ENCODE peak calls at places on chromosomes 3 and 15, in five cellular contexts. N, L, W, Q and V are unnamed samples.

GRCh38 chr3:76470285-76470684 is 569.6 kb upstream of the ROBO2 start:
- DNase-seq in L (no peak), Q (no peak), N (no peak), W (peak), V (no peak)

GRCh38 chr3:56369914-56370313 is 98.4 kb downstream of the ERC2 start:
- DNase-seq in Q (no peak), L (no peak), N (no peak), W (no peak), V (no peak)

GRCh38 chr3:171334465-171334811 is 125.8 kb downstream of the TNIK start:
- DNase-seq in N (no peak), W (no peak), L (no peak), Q (no peak), V (no peak)

GRCh38 chr3:94069242-94069813 is 6.5 kb downstream of the NSUN3 start:
- DNase-seq in W (peak), Q (no peak), L (no peak), N (no peak), V (no peak)

GRCh38 chr15:41545218-41545617 is 1.2 kb upstream of the RPAP1 start:
- DNase-seq in Q (no peak), W (no peak), L (no peak), N (no peak), V (no peak)

GRCh38 chr3:172072543-172072942 is 33.2 kb downstream of the FNDC3B start:
- DNase-seq in Q (no peak), L (no peak), N (no peak), W (no peak), V (no peak)

GRCh38 chr3:115581347-115582135 is 41.8 kb upstream of the GAP43 start:
- DNase-seq in W (peak), Q (no peak), L (no peak), N (no peak), V (no peak)

GRCh38 chr3:193783166-193783896 is 190.3 kb downstream of the OPA1 start:
- DNase-seq in N (no peak), W (no peak), L (no peak), Q (no peak), V (no peak)

GRCh38 chr15:74402873-74403589 is 30.7 kb downstream of the SEMA7A start:
- DNase-seq in W (no peak), L (peak), N (peak), Q (peak), V (peak)

GRCh38 chr3:74752290-74752689 is 137.8 kb upstream of the CNTN3 start:
- DNase-seq in N (no peak), Q (no peak), L (no peak), W (no peak), V (no peak)

GRCh38 chr3:4398120-4398740 is 68.8 kb downstream of the SUMF1 start:
- DNase-seq in N (no peak), Q (no peak), L (no peak), W (peak), V (no peak)

GRCh38 chr3:32460031-32460749 is 42.5 kb downstream of the CMTM6 start:
- DNase-seq in N (no peak), W (peak), L (peak), Q (peak), V (peak)

GRCh38 chr15:26179906-26180305 is 316.8 kb upstream of the ATP10A start:
- DNase-seq in Q (no peak), L (no peak), N (no peak), W (no peak), V (no peak)

GRCh38 chr3:32569540-32570425 is 875 bp downstream of the DYNC1LI1 start:
- DNase-seq in N (no peak), Q (no peak), L (no peak), W (peak), V (peak)

GRCh38 chr15:66253643-66254363 is at the start of gene MEGF11:
- DNase-seq in N (no peak), L (no peak), W (peak), Q (no peak), V (no peak)

GRCh38 chr15:85035980-85036379 is 54.3 kb downstream of the PDE8A start:
- DNase-seq in W (no peak), L (no peak), N (no peak), Q (no peak), V (no peak)

GRCh38 chr3:21729888-21730459 is 21.0 kb downstream of the ZNF385D start:
- DNase-seq in W (peak), L (no peak), N (no peak), Q (no peak), V (no peak)

GRCh38 chr3:111979689-111980025 is 831 bp downstream of the ABHD10 start:
- DNase-seq in L (no peak), N (no peak), Q (no peak), W (no peak), V (peak)

GRCh38 chr3:55823001-55823400 is 335.9 kb upstream of the WNT5A start:
- DNase-seq in N (no peak), W (no peak), L (no peak), Q (no peak), V (no peak)